ENCODE peak calls at places on chromosomes 11 and 22, in ten cellular contexts. Q, B, T, C, I, W, A, L, F and J are unnamed samples.

GRCh38 chr11:66967670-66968425 is 7.3 kb upstream of the C11orf86 start:
- DNase-seq in Q (no peak), B (no peak), T (no peak), C (no peak), I (peak; percentile 78), W (no peak), A (peak; percentile 21), L (no peak), F (no peak), J (no peak)

GRCh38 chr22:20130739-20131592 is 638 bp upstream of the ZDHHC8 start:
- DNase-seq in Q (peak; percentile 70), B (peak; percentile 89), T (peak; percentile 94), C (no peak), I (peak; percentile 47), W (peak; percentile 95), A (peak; percentile 86), L (peak; percentile 98), F (peak; percentile 89), J (peak; percentile 94)

GRCh38 chr22:44091021-44091721 is 67.1 kb downstream of the PARVB start:
- DNase-seq in Q (no peak), B (no peak), T (peak; percentile 59), C (no peak), I (peak; percentile 22), W (no peak), A (no peak), L (no peak), F (no peak), J (peak; percentile 62)

GRCh38 chr11:119491753-119492455 is 68.9 kb upstream of the THY1 start:
- DNase-seq in Q (no peak), B (no peak), T (no peak), C (no peak), I (no peak), W (no peak), A (no peak), L (no peak), F (no peak), J (no peak)

GRCh38 chr22:19168088-19168890 is 10.2 kb downstream of the SLC25A1 start:
- DNase-seq in Q (no peak), B (no peak), T (no peak), C (no peak), I (no peak), W (no peak), A (no peak), L (peak; percentile 83), F (no peak), J (no peak)

GRCh38 chr22:26502688-26503561 is 9.3 kb downstream of the TFIP11 start:
- DNase-seq in Q (no peak), B (peak; percentile 28), T (peak; percentile 59), C (no peak), I (peak; percentile 37), W (no peak), A (no peak), L (peak; percentile 31), F (peak; percentile 55), J (no peak)

GRCh38 chr11:11157201-11157600 is 195.8 kb downstream of the CSNK2A3 start:
- DNase-seq in Q (no peak), B (no peak), T (peak; percentile 59), C (no peak), I (peak; percentile 37), W (no peak), A (no peak), L (peak; percentile 39), F (no peak), J (no peak)

GRCh38 chr22:19761022-19761499 is 483 bp downstream of the TBX1 start:
- DNase-seq in Q (no peak), B (no peak), T (peak; percentile 71), C (no peak), I (no peak), W (peak; percentile 73), A (no peak), L (no peak), F (no peak), J (no peak)

GRCh38 chr11:127670372-127670771 is 669.8 kb upstream of the KIRREL3 start:
- DNase-seq in Q (no peak), B (no peak), T (no peak), C (no peak), I (no peak), W (no peak), A (no peak), L (no peak), F (no peak), J (no peak)

GRCh38 chr11:33266418-33267215 is 9.4 kb downstream of the HIPK3 start:
- DNase-seq in Q (peak; percentile 48), B (no peak), T (no peak), C (no peak), I (peak; percentile 58), W (no peak), A (peak; percentile 78), L (no peak), F (no peak), J (no peak)

GRCh38 chr22:28414017-28414416 is 265.6 kb downstream of the TTC28 start:
- DNase-seq in Q (no peak), B (no peak), T (no peak), C (no peak), I (no peak), W (no peak), A (no peak), L (no peak), F (no peak), J (no peak)

GRCh38 chr11:73184953-73185671 is 33.0 kb upstream of the P2RY2 start:
- DNase-seq in Q (peak; percentile 65), B (peak; percentile 75), T (peak; percentile 77), C (no peak), I (peak; percentile 76), W (no peak), A (no peak), L (peak; percentile 57), F (peak; percentile 82), J (peak; percentile 71)

GRCh38 chr22:48624401-48624800 is 1203.3 kb downstream of the BRD1 start:
- DNase-seq in Q (no peak), B (no peak), T (no peak), C (no peak), I (no peak), W (no peak), A (no peak), L (no peak), F (no peak), J (no peak)

GRCh38 chr11:30333405-30333804 is 10.5 kb downstream of the ARL14EP start:
- DNase-seq in Q (no peak), B (no peak), T (peak; percentile 9), C (no peak), I (peak; percentile 31), W (no peak), A (no peak), L (no peak), F (no peak), J (no peak)
- TF ChIP-seq CTCF in Q (no peak), B (no peak), T (peak; percentile 67), C (peak; percentile 58), I (peak; percentile 61), W (peak; percentile 15), A (no peak), L (peak; percentile 41), F (no peak), J (peak; percentile 12)

DNA sequence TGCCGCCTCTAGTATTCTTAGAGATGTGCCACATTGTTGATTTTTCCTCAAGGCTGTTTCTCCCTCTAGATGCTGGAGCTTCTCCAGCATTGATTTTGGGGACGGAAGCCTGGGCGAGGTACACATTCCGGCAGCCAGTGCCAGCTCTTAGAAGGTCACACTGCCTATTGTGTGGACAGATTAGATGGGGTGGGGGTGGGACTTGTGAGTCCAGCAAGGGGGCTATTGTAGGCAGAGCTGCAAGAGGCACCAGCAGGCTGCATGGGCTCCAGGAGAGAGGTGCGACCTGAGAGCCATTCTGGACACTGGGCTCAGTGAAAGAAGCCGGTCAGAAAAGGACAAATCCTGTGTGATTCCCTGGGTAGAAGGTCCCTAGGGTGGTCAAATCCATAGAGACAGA is 12.4 kb downstream of the C11orf21 start:
- DNase-seq in Q (peak; percentile 3), B (peak; percentile 48), T (no peak), C (no peak), I (no peak), W (no peak), A (no peak), L (no peak), F (no peak), J (no peak)
- TF ChIP-seq EP300 in Q (no peak), B (no peak), T (no peak), C (no peak), I (no peak), W (no peak), A (no peak), L (no peak), F (no peak), J (no peak)

DNA sequence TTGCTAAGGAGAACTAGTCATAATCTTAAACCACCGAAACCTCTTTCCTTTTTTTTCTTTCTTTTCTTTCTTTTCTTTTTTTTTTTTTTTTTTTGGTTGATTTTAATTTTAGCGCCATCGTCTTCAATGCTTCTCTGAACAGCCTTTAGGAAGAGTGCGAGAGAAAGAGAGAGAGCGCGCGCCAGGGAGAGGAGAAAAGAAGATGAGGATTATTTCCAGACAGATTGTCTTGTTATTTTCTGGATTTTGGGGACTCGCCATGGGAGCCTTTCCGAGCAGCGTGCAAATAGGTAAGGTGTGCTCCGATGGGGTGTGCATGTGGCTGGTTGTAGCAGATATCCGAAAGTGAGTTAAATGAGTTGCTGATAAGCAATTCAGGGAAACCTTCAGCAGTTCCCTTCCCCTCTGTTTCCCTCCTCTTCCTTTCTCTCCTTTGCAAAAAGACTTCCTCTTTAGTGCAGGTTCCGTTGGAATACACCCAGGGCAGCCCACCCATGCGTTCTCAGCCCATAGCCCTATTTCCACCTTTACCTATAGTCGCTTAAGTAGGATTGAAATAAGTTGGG is 1.0 kb downstream of the GRIA4 start:
- DNase-seq in Q (no peak), B (no peak), T (no peak), C (no peak), I (no peak), W (no peak), A (no peak), L (no peak), F (no peak), J (no peak)
- H3K27ac ChIP-seq in Q (no peak overlapping the region), B (no peak overlapping the region), T (peak overlapping the region; percentile 53), C (no peak overlapping the region), I (no peak overlapping the region), W (no peak overlapping the region), A (no peak overlapping the region), L (no peak overlapping the region), F (peak overlapping the region; percentile 40), J (no peak overlapping the region)

GRCh38 chr11:104260456-104260855 is 96.5 kb upstream of the PDGFD start:
- DNase-seq in Q (no peak), B (no peak), T (no peak), C (no peak), I (no peak), W (no peak), A (no peak), L (no peak), F (no peak), J (no peak)

GRCh38 chr11:104259121-104259610 is 95.2 kb upstream of the PDGFD start:
- DNase-seq in Q (no peak), B (no peak), T (no peak), C (no peak), I (no peak), W (no peak), A (no peak), L (no peak), F (no peak), J (no peak)

GRCh38 chr11:104254347-104254746 is 90.4 kb upstream of the PDGFD start:
- DNase-seq in Q (no peak), B (peak; percentile 34), T (peak; percentile 7), C (peak; percentile 65), I (peak; percentile 26), W (no peak), A (peak; percentile 25), L (peak; percentile 17), F (no peak), J (no peak)

DNA sequence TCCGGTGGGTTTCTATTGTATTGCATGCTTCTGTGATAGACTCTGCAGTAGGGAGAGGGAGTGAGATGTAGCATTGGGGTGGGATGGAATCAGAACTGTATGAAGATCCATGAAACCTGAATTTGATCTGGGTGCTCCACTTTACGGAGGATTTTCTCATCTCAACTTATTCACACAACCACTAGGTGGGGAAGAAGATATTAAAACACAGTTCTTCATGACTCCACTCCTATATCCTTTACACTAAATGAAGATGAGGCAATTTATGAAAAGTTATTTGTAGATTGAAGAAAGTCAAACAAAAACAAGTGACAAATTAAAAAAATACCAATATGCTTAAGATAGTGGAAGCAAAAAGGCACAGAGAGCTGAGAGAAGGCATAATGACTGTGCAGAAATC is 92.6 kb upstream of the PDGFD start:
- DNase-seq in Q (no peak), B (no peak), T (no peak), C (no peak), I (peak; percentile 4), W (no peak), A (no peak), L (no peak), F (no peak), J (no peak)
- TF ChIP-seq CTCF in Q (no peak), B (no peak), T (peak; percentile 30), C (peak; percentile 27), I (no peak), W (no peak), A (no peak), L (no peak), F (no peak), J (no peak)